ENCODE peak calls at places on chromosomes 3 and 15, in seven cellular contexts. One of them, this sample, is unnamed.

GRCh38 chr3:197516517-197516889 is 39.3 kb downstream of the BDH1 start:
- DNase-seq in WTC11: no peak
- DNase-seq in HCT116: peak
- DNase-seq in skeletal muscle cell: peak
- DNase-seq in DMS153: no peak
- DNase-seq in G401: no peak
- DNase-seq in activated gamma-delta T cell treated with anti-CD3 and anti-CD28 coated beads, Interleukin-2, amount 50 U/mL, for 16 hours: no peak
- DNase-seq in this sample: no peak

GRCh38 chr3:122298239-122298638 is 26.8 kb upstream of the CSTA start:
- DNase-seq in WTC11: no peak
- DNase-seq in DMS153: no peak
- DNase-seq in activated gamma-delta T cell treated with anti-CD3 and anti-CD28 coated beads, Interleukin-2, amount 50 U/mL, for 16 hours: no peak
- DNase-seq in G401: no peak
- DNase-seq in HCT116: no peak
- DNase-seq in skeletal muscle cell: no peak
- DNase-seq in this sample: no peak

GRCh38 chr3:174060431-174060830 is 662.9 kb downstream of the NLGN1 start:
- DNase-seq in skeletal muscle cell: no peak
- DNase-seq in activated gamma-delta T cell treated with anti-CD3 and anti-CD28 coated beads, Interleukin-2, amount 50 U/mL, for 16 hours: no peak
- DNase-seq in HCT116: no peak
- DNase-seq in DMS153: no peak
- DNase-seq in WTC11: no peak
- DNase-seq in G401: no peak
- DNase-seq in this sample: no peak

GRCh38 chr3:127544151-127544805 is 46.3 kb downstream of the TPRA1 start:
- DNase-seq in HCT116: peak
- DNase-seq in G401: peak
- DNase-seq in skeletal muscle cell: peak
- DNase-seq in DMS153: peak
- DNase-seq in WTC11: peak
- DNase-seq in activated gamma-delta T cell treated with anti-CD3 and anti-CD28 coated beads, Interleukin-2, amount 50 U/mL, for 16 hours: peak
- DNase-seq in this sample: peak

GRCh38 chr3:129577925-129578742 is 28.3 kb downstream of the PLXND1 start:
- DNase-seq in skeletal muscle cell: no peak
- DNase-seq in DMS153: no peak
- DNase-seq in activated gamma-delta T cell treated with anti-CD3 and anti-CD28 coated beads, Interleukin-2, amount 50 U/mL, for 16 hours: no peak
- DNase-seq in WTC11: no peak
- DNase-seq in HCT116: no peak
- DNase-seq in G401: no peak
- DNase-seq in this sample: no peak

GRCh38 chr3:155239960-155240359 is 53.5 kb downstream of the STRIT1 start:
- DNase-seq in DMS153: no peak
- DNase-seq in G401: no peak
- DNase-seq in skeletal muscle cell: no peak
- DNase-seq in HCT116: no peak
- DNase-seq in activated gamma-delta T cell treated with anti-CD3 and anti-CD28 coated beads, Interleukin-2, amount 50 U/mL, for 16 hours: no peak
- DNase-seq in WTC11: no peak
- DNase-seq in this sample: no peak

GRCh38 chr3:55486857-55487375 is at the start of gene WNT5A:
- DNase-seq in activated gamma-delta T cell treated with anti-CD3 and anti-CD28 coated beads, Interleukin-2, amount 50 U/mL, for 16 hours: no peak
- DNase-seq in HCT116: no peak
- DNase-seq in WTC11: peak
- DNase-seq in skeletal muscle cell: no peak
- DNase-seq in G401: no peak
- DNase-seq in DMS153: no peak
- DNase-seq in this sample: peak

GRCh38 chr3:97821413-97821809 is 400 bp upstream of the CRYBG3 start:
- DNase-seq in HCT116: no peak
- DNase-seq in activated gamma-delta T cell treated with anti-CD3 and anti-CD28 coated beads, Interleukin-2, amount 50 U/mL, for 16 hours: peak
- DNase-seq in WTC11: peak
- DNase-seq in G401: no peak
- DNase-seq in skeletal muscle cell: no peak
- DNase-seq in DMS153: no peak
- DNase-seq in this sample: no peak

GRCh38 chr15:89200182-89200581 is 21.2 kb downstream of the RLBP1 start:
- DNase-seq in WTC11: no peak
- DNase-seq in DMS153: no peak
- DNase-seq in skeletal muscle cell: no peak
- DNase-seq in G401: no peak
- DNase-seq in activated gamma-delta T cell treated with anti-CD3 and anti-CD28 coated beads, Interleukin-2, amount 50 U/mL, for 16 hours: no peak
- DNase-seq in HCT116: no peak
- DNase-seq in this sample: no peak

GRCh38 chr15:52256930-52257733 is 38.5 kb downstream of the MYO5C start:
- DNase-seq in HCT116: no peak
- DNase-seq in skeletal muscle cell: no peak
- DNase-seq in WTC11: no peak
- DNase-seq in G401: peak
- DNase-seq in activated gamma-delta T cell treated with anti-CD3 and anti-CD28 coated beads, Interleukin-2, amount 50 U/mL, for 16 hours: no peak
- DNase-seq in DMS153: no peak
- DNase-seq in this sample: no peak

GRCh38 chr15:72936237-72936636 is 116.0 kb upstream of the NEO1 start:
- DNase-seq in skeletal muscle cell: no peak
- DNase-seq in HCT116: no peak
- DNase-seq in activated gamma-delta T cell treated with anti-CD3 and anti-CD28 coated beads, Interleukin-2, amount 50 U/mL, for 16 hours: no peak
- DNase-seq in WTC11: no peak
- DNase-seq in G401: no peak
- DNase-seq in DMS153: no peak
- DNase-seq in this sample: no peak

GRCh38 chr3:68996356-68996995 is 17.0 kb downstream of the EOGT start:
- DNase-seq in DMS153: no peak
- DNase-seq in WTC11: no peak
- DNase-seq in HCT116: no peak
- DNase-seq in skeletal muscle cell: no peak
- DNase-seq in G401: no peak
- DNase-seq in activated gamma-delta T cell treated with anti-CD3 and anti-CD28 coated beads, Interleukin-2, amount 50 U/mL, for 16 hours: no peak
- DNase-seq in this sample: no peak

GRCh38 chr3:128878556-128879124 is 780 bp upstream of the ACAD9 start:
- DNase-seq in activated gamma-delta T cell treated with anti-CD3 and anti-CD28 coated beads, Interleukin-2, amount 50 U/mL, for 16 hours: no peak
- DNase-seq in WTC11: no peak
- DNase-seq in HCT116: no peak
- DNase-seq in skeletal muscle cell: peak
- DNase-seq in G401: no peak
- DNase-seq in DMS153: peak
- DNase-seq in this sample: peak

GRCh38 chr3:112688085-112688769 is 47.3 kb upstream of the CCDC80 start:
- DNase-seq in G401: no peak
- DNase-seq in skeletal muscle cell: no peak
- DNase-seq in DMS153: no peak
- DNase-seq in HCT116: no peak
- DNase-seq in WTC11: no peak
- DNase-seq in activated gamma-delta T cell treated with anti-CD3 and anti-CD28 coated beads, Interleukin-2, amount 50 U/mL, for 16 hours: no peak
- DNase-seq in this sample: no peak

GRCh38 chr15:69132935-69133861 is 27.2 kb upstream of the GLCE start:
- DNase-seq in DMS153: no peak
- DNase-seq in HCT116: no peak
- DNase-seq in skeletal muscle cell: no peak
- DNase-seq in WTC11: no peak
- DNase-seq in G401: peak
- DNase-seq in activated gamma-delta T cell treated with anti-CD3 and anti-CD28 coated beads, Interleukin-2, amount 50 U/mL, for 16 hours: no peak
- DNase-seq in this sample: no peak

GRCh38 chr3:87313641-87314040 is 37.3 kb upstream of the POU1F1 start:
- DNase-seq in DMS153: no peak
- DNase-seq in HCT116: no peak
- DNase-seq in activated gamma-delta T cell treated with anti-CD3 and anti-CD28 coated beads, Interleukin-2, amount 50 U/mL, for 16 hours: no peak
- DNase-seq in skeletal muscle cell: no peak
- DNase-seq in WTC11: no peak
- DNase-seq in G401: no peak
- DNase-seq in this sample: no peak

GRCh38 chr3:13600950-13601691 is 52.2 kb downstream of the FBLN2 start:
- DNase-seq in HCT116: peak
- DNase-seq in G401: no peak
- DNase-seq in skeletal muscle cell: peak
- DNase-seq in WTC11: no peak
- DNase-seq in activated gamma-delta T cell treated with anti-CD3 and anti-CD28 coated beads, Interleukin-2, amount 50 U/mL, for 16 hours: no peak
- DNase-seq in DMS153: no peak
- DNase-seq in this sample: no peak

GRCh38 chr15:60612400-60613048 is 133.6 kb upstream of the ICE2 start:
- DNase-seq in WTC11: no peak
- DNase-seq in HCT116: no peak
- DNase-seq in DMS153: no peak
- DNase-seq in G401: no peak
- DNase-seq in skeletal muscle cell: no peak
- DNase-seq in activated gamma-delta T cell treated with anti-CD3 and anti-CD28 coated beads, Interleukin-2, amount 50 U/mL, for 16 hours: no peak
- DNase-seq in this sample: no peak

GRCh38 chr15:52481915-52482314 is 46.8 kb downstream of the MYO5A start:
- DNase-seq in activated gamma-delta T cell treated with anti-CD3 and anti-CD28 coated beads, Interleukin-2, amount 50 U/mL, for 16 hours: peak
- DNase-seq in HCT116: peak
- DNase-seq in DMS153: no peak
- DNase-seq in WTC11: no peak
- DNase-seq in skeletal muscle cell: peak
- DNase-seq in G401: no peak
- DNase-seq in this sample: no peak

GRCh38 chr3:171326717-171327440 is 133.3 kb downstream of the TNIK start:
- DNase-seq in skeletal muscle cell: no peak
- DNase-seq in WTC11: no peak
- DNase-seq in G401: no peak
- DNase-seq in HCT116: no peak
- DNase-seq in DMS153: no peak
- DNase-seq in activated gamma-delta T cell treated with anti-CD3 and anti-CD28 coated beads, Interleukin-2, amount 50 U/mL, for 16 hours: no peak
- DNase-seq in this sample: no peak

This sample was measured in NCI-H1092 treated with DMSO at 0.1 percent for 48 hours.